ENCODE peak calls at places on chromosomes 11 and 22, in six cellular contexts. P is CD8-positive, alpha-beta memory T cell; X is CD4-positive, CD25-positive, alpha-beta regulatory T cell; B is SJSA1; W is cardiac muscle cell; K is kidney. U is an unnamed sample.

GRCh38 chr11:119210035-119210434 is 3.9 kb downstream of the CBL start:
- DNase-seq in P (no peak), X (no peak), B (no peak), W (no peak), K (no peak), U (peak)

GRCh38 chr11:13885083-13885482 is 77.4 kb upstream of the SPON1 start:
- DNase-seq in P (no peak), X (no peak), B (no peak), W (no peak), K (no peak), U (no peak)

GRCh38 chr11:125481531-125481930 is 14.5 kb downstream of the FEZ1 start:
- DNase-seq in P (no peak), X (no peak), B (no peak), W (no peak), K (no peak), U (no peak)

GRCh38 chr11:130553306-130553705 is 104.9 kb downstream of the ADAMTS15 start:
- DNase-seq in P (no peak), X (no peak), B (no peak), W (peak), K (no peak), U (no peak)

GRCh38 chr11:9787260-9787659 is 123.4 kb downstream of the SWAP70 start:
- DNase-seq in P (no peak), X (no peak), B (no peak), W (no peak), K (no peak), U (no peak)

GRCh38 chr11:130816941-130817607 is 99.2 kb downstream of the SNX19 start:
- DNase-seq in P (no peak), X (no peak), B (no peak), W (no peak), K (peak), U (no peak)

GRCh38 chr22:50672041-50672440 is 582 bp upstream of the SHANK3 start:
- DNase-seq in P (no peak), X (no peak), B (no peak), W (no peak), K (no peak), U (no peak)

GRCh38 chr11:65743928-65744698 is 23.5 kb upstream of the RNASEH2C start:
- DNase-seq in P (no peak), X (no peak), B (peak), W (peak), K (no peak), U (no peak)

GRCh38 chr22:21876486-21877176 is 9.2 kb upstream of the MAPK1 start:
- DNase-seq in P (no peak), X (peak), B (no peak), W (peak), K (no peak), U (peak)

GRCh38 chr11:128917144-128917684 is 25.5 kb downstream of the TP53AIP1 start:
- DNase-seq in P (no peak), X (no peak), B (no peak), W (no peak), K (peak), U (no peak)

GRCh38 chr11:1234054-1234720 is 11.3 kb downstream of the MUC5B start:
- DNase-seq in P (no peak), X (no peak), B (no peak), W (no peak), K (peak), U (no peak)

GRCh38 chr11:87281496-87281895 is 243.8 kb downstream of the TMEM135 start:
- DNase-seq in P (no peak), X (no peak), B (no peak), W (peak), K (no peak), U (peak)

GRCh38 chr11:130666781-130667251 is 218.4 kb downstream of the ADAMTS15 start:
- DNase-seq in P (no peak), X (no peak), B (peak), W (no peak), K (no peak), U (no peak)

GRCh38 chr11:124762624-124763155 is 600 bp upstream of the ESAM start:
- DNase-seq in P (no peak), X (no peak), B (no peak), W (no peak), K (peak), U (no peak)

GRCh38 chr11:65501005-65501529 is 2.2 kb downstream of the MALAT1 start:
- DNase-seq in P (no peak), X (no peak), B (no peak), W (no peak), K (no peak), U (no peak)

GRCh38 chr11:60265373-60266214 is 14.9 kb upstream of the MS4A4A start:
- DNase-seq in P (no peak), X (no peak), B (no peak), W (peak), K (no peak), U (peak)

GRCh38 chr11:76392889-76393288 is 11.8 kb downstream of the GVQW3 start:
- DNase-seq in P (no peak), X (no peak), B (no peak), W (no peak), K (no peak), U (no peak)

GRCh38 chr11:69594481-69594880 is 46.5 kb upstream of the CCND1 start:
- DNase-seq in P (no peak), X (no peak), B (no peak), W (no peak), K (no peak), U (no peak)

GRCh38 chr11:33891714-33892327 is at the start of gene LMO2:
- DNase-seq in P (no peak), X (no peak), B (no peak), W (no peak), K (no peak), U (no peak)

GRCh38 chr11:93700830-93701229 is 39.3 kb downstream of the CEP295 start:
- DNase-seq in P (no peak), X (no peak), B (no peak), W (peak), K (no peak), U (peak)

GRCh38 chr11:14119357-14119756 is 156.8 kb downstream of the SPON1 start:
- DNase-seq in P (no peak), X (no peak), B (no peak), W (no peak), K (no peak), U (no peak)

GRCh38 chr11:8831861-8832260 is 79.1 kb upstream of the AKIP1 start:
- DNase-seq in P (no peak), X (no peak), B (no peak), W (no peak), K (no peak), U (no peak)

GRCh38 chr22:30689622-30690021 is 5.1 kb upstream of the OSBP2 start:
- DNase-seq in P (no peak), X (no peak), B (no peak), W (no peak), K (no peak), U (no peak)

GRCh38 chr11:5749836-5750235 is 4.2 kb upstream of the OR52N4 start:
- DNase-seq in P (no peak), X (no peak), B (no peak), W (no peak), K (no peak), U (no peak)

GRCh38 chr22:35732116-35732515 is 14.4 kb downstream of the APOL5 start:
- DNase-seq in P (no peak), X (no peak), B (no peak), W (no peak), K (no peak), U (no peak)

GRCh38 chr22:35735622-35736021 is 17.9 kb downstream of the APOL5 start:
- DNase-seq in P (no peak), X (no peak), B (no peak), W (no peak), K (no peak), U (no peak)

GRCh38 chr22:35733036-35733435 is 15.4 kb downstream of the APOL5 start:
- DNase-seq in P (no peak), X (no peak), B (no peak), W (no peak), K (no peak), U (no peak)

GRCh38 chr22:35734517-35734827 is 16.8 kb downstream of the APOL5 start:
- DNase-seq in P (no peak), X (no peak), B (no peak), W (no peak), K (no peak), U (no peak)

GRCh38 chr22:35733742-35734516 is 16.3 kb downstream of the APOL5 start:
- DNase-seq in P (no peak), X (no peak), B (peak), W (no peak), K (no peak), U (no peak)
- H3K27ac ChIP-seq in P (no peak), X (no peak), B (no peak), W (peak), K (no peak), U (no peak)

GRCh38 chr11:58928082-58928574 is 11.2 kb upstream of the GLYATL1 start:
- DNase-seq in P (no peak), X (no peak), B (no peak), W (no peak), K (no peak), U (no peak)

GRCh38 chr11:58926251-58926650 is 13.0 kb upstream of the GLYATL1 start:
- DNase-seq in P (no peak), X (no peak), B (no peak), W (no peak), K (no peak), U (no peak)

GRCh38 chr11:58928691-58929090 is 10.6 kb upstream of the GLYATL1 start:
- DNase-seq in P (no peak), X (no peak), B (no peak), W (no peak), K (no peak), U (no peak)

GRCh38 chr11:58927393-58928081 is 11.8 kb upstream of the GLYATL1 start:
- DNase-seq in P (peak), X (peak), B (no peak), W (peak), K (no peak), U (no peak)

DNA sequence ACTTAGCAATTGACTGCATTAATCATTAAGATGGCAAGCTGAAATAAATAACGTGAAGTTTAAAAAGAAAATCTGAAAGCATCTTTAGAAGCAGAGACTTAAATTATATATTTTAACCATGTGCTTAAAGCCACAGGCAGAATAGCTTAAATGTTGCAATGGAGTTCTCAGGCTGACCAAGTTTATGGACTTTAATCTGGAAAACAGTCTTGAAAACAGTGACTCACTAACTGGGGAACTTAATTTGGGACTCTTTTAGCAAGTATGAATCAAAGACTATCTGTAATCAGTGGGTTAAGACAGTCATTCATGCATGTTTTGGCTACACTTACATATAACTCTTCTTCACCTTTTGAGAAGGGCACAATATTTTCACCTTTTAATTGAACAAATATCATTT is 12.6 kb upstream of the GLYATL1 start:
- DNase-seq in P (no peak), X (no peak), B (no peak), W (peak), K (no peak), U (no peak)
- H3K4me3 ChIP-seq in P (no peak), X (no peak), B (no peak), W (no peak), K (no peak), U (no peak)

GRCh38 chr11:111414936-111415335 is 35.9 kb upstream of the POU2AF1 start:
- DNase-seq in P (no peak), X (no peak), B (no peak), W (no peak), K (no peak), U (no peak)

GRCh38 chr11:111414267-111414931 is 35.3 kb upstream of the POU2AF1 start:
- DNase-seq in P (no peak), X (no peak), B (no peak), W (no peak), K (no peak), U (no peak)

GRCh38 chr11:111417011-111417765 is 38.1 kb upstream of the POU2AF1 start:
- DNase-seq in P (no peak), X (no peak), B (no peak), W (no peak), K (no peak), U (no peak)

GRCh38 chr11:111417766-111418435 is 38.8 kb upstream of the POU2AF1 start:
- DNase-seq in P (no peak), X (no peak), B (peak), W (peak), K (no peak), U (peak)

GRCh38 chr11:111416231-111416960 is 37.3 kb upstream of the POU2AF1 start:
- DNase-seq in P (no peak), X (no peak), B (no peak), W (no peak), K (no peak), U (no peak)
- H3K27ac ChIP-seq in P (no peak), X (no peak), B (no peak), W (no peak), K (peak), U (no peak)

GRCh38 chr11:45847908-45848316 is 637 bp downstream of the CRY2 start:
- DNase-seq in P (no peak), X (peak), B (peak), W (peak), K (peak), U (peak)

GRCh38 chr11:45852712-45853101 is 5.4 kb downstream of the CRY2 start:
- DNase-seq in P (no peak), X (no peak), B (no peak), W (no peak), K (no peak), U (no peak)

GRCh38 chr11:45848654-45849081 is 1.4 kb downstream of the CRY2 start:
- DNase-seq in P (no peak), X (no peak), B (no peak), W (no peak), K (no peak), U (no peak)

GRCh38 chr11:45852018-45852711 is 4.9 kb downstream of the CRY2 start:
- DNase-seq in P (no peak), X (no peak), B (no peak), W (no peak), K (no peak), U (no peak)

DNA sequence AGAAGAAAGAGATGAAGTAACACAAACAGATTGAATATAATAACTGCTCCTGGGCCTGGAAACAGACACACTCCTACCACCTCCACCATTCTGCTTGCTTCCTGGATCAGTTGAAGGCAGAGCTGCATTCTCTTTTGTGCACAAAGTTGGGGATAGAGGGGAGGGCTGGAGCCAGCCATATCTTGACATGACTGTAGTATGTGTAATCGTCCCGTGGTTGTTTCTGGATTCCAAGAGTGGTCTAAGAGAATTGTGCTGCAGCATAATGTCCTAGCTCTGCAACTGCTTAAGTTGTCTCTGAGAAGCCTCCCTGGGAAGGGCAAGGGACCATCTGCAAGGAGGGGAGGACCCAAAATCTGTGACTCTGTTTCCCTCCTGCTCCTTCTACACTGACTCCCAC is 3.2 kb downstream of the CRY2 start:
- DNase-seq in P (no peak), X (no peak), B (no peak), W (peak), K (no peak), U (peak)
- H3K4me3 ChIP-seq in P (no peak), X (no peak), B (no peak), W (no peak), K (no peak), U (no peak)

GRCh38 chr11:77406396-77406795 is 67.5 kb downstream of the PAK1 start:
- DNase-seq in P (no peak), X (no peak), B (no peak), W (no peak), K (no peak), U (no peak)

GRCh38 chr11:77410076-77410827 is 63.6 kb downstream of the PAK1 start:
- DNase-seq in P (no peak), X (no peak), B (no peak), W (no peak), K (no peak), U (no peak)

GRCh38 chr11:77411238-77411637 is 62.7 kb downstream of the PAK1 start:
- DNase-seq in P (no peak), X (no peak), B (no peak), W (peak), K (peak), U (peak)

GRCh38 chr11:77409046-77409445 is 64.8 kb downstream of the PAK1 start:
- DNase-seq in P (no peak), X (no peak), B (no peak), W (no peak), K (no peak), U (no peak)

DNA sequence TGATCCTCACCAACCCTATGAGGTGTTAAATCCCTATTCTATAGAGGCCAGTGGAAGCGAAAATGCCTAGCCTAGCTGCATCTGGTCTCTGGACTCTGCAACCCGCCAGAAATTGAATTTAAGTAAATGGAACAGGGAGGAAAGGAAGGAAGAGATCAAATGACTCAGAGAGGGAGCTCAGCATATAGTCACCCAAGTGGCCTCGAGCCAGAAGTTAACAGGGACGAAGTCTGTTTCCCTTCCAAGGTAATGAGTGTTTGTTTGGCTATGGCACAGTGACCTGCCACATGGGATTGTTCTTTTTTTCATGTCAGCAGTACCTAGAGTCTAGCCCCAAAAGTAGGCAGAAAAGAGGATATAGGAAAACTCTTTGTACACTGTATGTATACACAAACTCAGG is 66.3 kb downstream of the PAK1 start:
- DNase-seq in P (no peak), X (no peak), B (peak), W (peak), K (no peak), U (peak)
- H3K27ac ChIP-seq in P (no peak), X (no peak), B (no peak), W (no peak), K (no peak), U (no peak)

GRCh38 chr22:49454726-49455125 is 372.9 kb downstream of the BRD1 start:
- DNase-seq in P (no peak), X (no peak), B (no peak), W (no peak), K (no peak), U (no peak)
- H3K4me3 ChIP-seq in P (no peak), X (no peak), B (no peak), W (no peak), K (no peak), U (no peak)

DNA sequence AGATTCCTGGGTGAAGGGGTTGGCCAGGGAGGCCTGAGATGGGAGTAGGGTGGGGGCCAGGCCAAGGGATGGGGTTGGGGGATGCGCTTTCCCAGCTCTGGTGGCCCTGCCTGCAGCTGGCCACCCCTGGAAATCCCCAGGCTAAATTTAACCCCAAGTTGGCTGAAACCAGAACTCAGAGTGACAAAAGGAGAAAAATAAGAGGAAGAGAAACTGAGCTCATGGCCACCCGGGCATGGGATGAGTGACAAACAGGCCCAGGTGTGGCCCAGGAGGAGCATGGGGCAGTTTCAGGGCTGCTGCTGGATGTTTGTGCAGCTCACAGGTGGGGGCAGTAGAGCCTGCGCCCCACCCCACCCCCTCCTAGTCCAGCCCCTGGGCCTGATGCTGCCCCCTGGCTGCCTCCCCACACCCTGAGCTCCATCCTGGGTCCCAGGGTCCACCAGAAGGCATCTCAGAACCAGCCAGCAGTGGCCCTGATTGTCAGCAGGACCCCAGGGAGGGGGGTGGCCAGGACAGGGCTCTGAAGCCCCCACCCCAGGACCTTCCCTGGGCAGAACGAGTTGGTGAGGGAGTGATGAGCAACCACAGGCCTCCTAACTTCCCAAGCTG is 48.0 kb downstream of the IGLL5 start:
- DNase-seq in P (no peak), X (no peak), B (no peak), W (no peak), K (peak), U (no peak)
- H3K27ac ChIP-seq in P (no peak), X (no peak), B (no peak), W (no peak), K (no peak), U (peak)

GRCh38 chr11:96338910-96339703 is 3.9 kb downstream of the MAML2 start:
- DNase-seq in P (peak), X (peak), B (no peak), W (peak), K (no peak), U (peak)
- H3K4me3 ChIP-seq in P (peak), X (peak), B (peak), W (no peak), K (peak), U (peak)

DNA sequence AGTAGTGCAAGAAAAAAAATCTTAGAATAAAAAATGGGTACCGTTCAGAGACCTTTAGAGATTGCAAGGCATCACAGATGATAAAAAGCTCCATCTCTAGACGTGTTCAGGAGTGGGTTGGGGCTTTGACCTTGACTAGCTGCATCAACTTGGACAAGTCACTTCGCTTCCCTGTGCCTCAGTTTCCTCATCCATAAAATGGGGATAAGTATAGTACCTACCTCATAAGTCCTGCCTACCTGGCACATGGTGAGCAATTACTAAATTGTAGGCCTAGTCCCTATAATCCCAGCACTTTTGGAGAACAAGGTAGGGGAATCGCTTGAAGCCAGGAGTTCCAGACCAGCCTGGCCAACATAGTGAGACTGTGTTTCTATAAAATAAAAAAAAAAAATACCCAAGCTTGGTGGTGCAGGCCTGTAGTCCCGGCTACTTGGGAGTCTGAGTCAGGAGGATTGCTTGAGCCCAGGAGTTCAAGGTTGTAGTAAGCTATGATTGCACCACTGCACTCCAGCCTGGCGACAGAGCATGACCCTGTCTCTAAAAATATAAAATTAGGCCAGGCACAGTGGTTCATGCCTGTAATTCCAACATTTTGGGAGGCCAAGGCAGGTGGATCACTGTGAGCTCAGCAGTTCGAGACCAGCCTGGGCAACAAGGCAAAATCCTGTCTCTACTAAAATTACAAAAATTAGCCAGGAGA is 6.0 kb upstream of the F2 start:
- DNase-seq in P (no peak), X (no peak), B (no peak), W (no peak), K (no peak), U (no peak)
- H3K27ac ChIP-seq in P (no peak), X (no peak), B (no peak), W (no peak), K (no peak), U (no peak)

U was measured in brain microvascular endothelial cell.